ENCODE peak calls at places on chromosomes 11 and 22, in five cellular contexts. One of them, this sample, is unnamed.

GRCh38 chr22:45006873-45007246 is 2.9 kb downstream of the PHF21B start:
- DNase-seq in endothelial cell: no peak
- DNase-seq in skeletal muscle cell: no peak
- DNase-seq in A549: no peak
- DNase-seq in iPS-NIHi11: peak
- DNase-seq in this sample: no peak

GRCh38 chr11:85918910-85919794 is 64.0 kb downstream of the CCDC83 start:
- DNase-seq in iPS-NIHi11: no peak
- DNase-seq in skeletal muscle cell: peak
- DNase-seq in endothelial cell: no peak
- DNase-seq in A549: no peak
- DNase-seq in this sample: no peak

GRCh38 chr22:31569126-31569525 is 72.8 kb downstream of the SFI1 start:
- DNase-seq in A549: no peak
- DNase-seq in endothelial cell: no peak
- DNase-seq in skeletal muscle cell: no peak
- DNase-seq in iPS-NIHi11: no peak
- DNase-seq in this sample: no peak

GRCh38 chr11:9716275-9717039 is 52.6 kb downstream of the SWAP70 start:
- DNase-seq in skeletal muscle cell: peak
- DNase-seq in endothelial cell: no peak
- DNase-seq in A549: peak
- DNase-seq in iPS-NIHi11: no peak
- DNase-seq in this sample: no peak

GRCh38 chr22:46069518-46070214 is 80.7 kb upstream of the PPARA start:
- DNase-seq in A549: peak
- DNase-seq in iPS-NIHi11: no peak
- DNase-seq in endothelial cell: no peak
- DNase-seq in skeletal muscle cell: peak
- DNase-seq in this sample: no peak

GRCh38 chr11:46630237-46630636 is 12.9 kb downstream of the ATG13 start:
- DNase-seq in endothelial cell: no peak
- DNase-seq in skeletal muscle cell: no peak
- DNase-seq in A549: no peak
- DNase-seq in iPS-NIHi11: no peak
- DNase-seq in this sample: no peak

GRCh38 chr11:64248578-64248977 is 1.8 kb upstream of the PPP1R14B start:
- DNase-seq in skeletal muscle cell: no peak
- DNase-seq in iPS-NIHi11: no peak
- DNase-seq in A549: no peak
- DNase-seq in endothelial cell: no peak
- DNase-seq in this sample: no peak

GRCh38 chr22:42752230-42752746 is 31.6 kb upstream of the A4GALT start:
- DNase-seq in skeletal muscle cell: no peak
- DNase-seq in iPS-NIHi11: no peak
- DNase-seq in endothelial cell: no peak
- DNase-seq in A549: peak
- DNase-seq in this sample: no peak

GRCh38 chr11:64275031-64275800 is 9.2 kb downstream of the BAD start:
- DNase-seq in iPS-NIHi11: no peak
- DNase-seq in A549: no peak
- DNase-seq in skeletal muscle cell: no peak
- DNase-seq in endothelial cell: no peak
- DNase-seq in this sample: no peak

GRCh38 chr11:9738126-9738525 is 74.2 kb downstream of the SWAP70 start:
- DNase-seq in iPS-NIHi11: no peak
- DNase-seq in endothelial cell: no peak
- DNase-seq in skeletal muscle cell: no peak
- DNase-seq in A549: no peak
- DNase-seq in this sample: no peak

GRCh38 chr11:75024764-75025211 is 36.1 kb downstream of the NEU3 start:
- DNase-seq in A549: no peak
- DNase-seq in endothelial cell: no peak
- DNase-seq in iPS-NIHi11: no peak
- DNase-seq in skeletal muscle cell: no peak
- DNase-seq in this sample: no peak

GRCh38 chr11:37264783-37265182 is 666.7 kb upstream of the RAG2 start:
- DNase-seq in iPS-NIHi11: no peak
- DNase-seq in endothelial cell: no peak
- DNase-seq in A549: no peak
- DNase-seq in skeletal muscle cell: no peak
- DNase-seq in this sample: no peak

GRCh38 chr11:63569570-63569969 is 6.4 kb upstream of the PLAAT2 start:
- DNase-seq in endothelial cell: no peak
- DNase-seq in skeletal muscle cell: no peak
- DNase-seq in iPS-NIHi11: no peak
- DNase-seq in A549: no peak
- DNase-seq in this sample: no peak

GRCh38 chr11:58609723-58610122 is 12.7 kb upstream of the CNTF start:
- DNase-seq in iPS-NIHi11: no peak
- DNase-seq in skeletal muscle cell: no peak
- DNase-seq in endothelial cell: no peak
- DNase-seq in A549: no peak
- DNase-seq in this sample: no peak